ENCODE peak calls at places on chromosome 13, in four cellular contexts. One of them, this sample, is unnamed.
A peak's percentile ranks its signal among the peaks of the same experiment; 100 is the strongest.

GRCh38 chr13:27006519-27007161 is 165.0 kb downstream of the USP12 start:
- DNase-seq in stimulated activated CD4-positive, alpha-beta T cell treated with anti-CD3 and anti-CD28 coated beads, Interleukin-1b, Interleukin-23, amount 100 ng/mL, for 1 hour: no peak
- DNase-seq in hypothalamus: no peak
- DNase-seq in tibial artery: no peak
- DNase-seq in this sample: peak; percentile 11

GRCh38 chr13:77574076-77574475 is 38.6 kb downstream of the SCEL start:
- DNase-seq in tibial artery: no peak
- DNase-seq in stimulated activated CD4-positive, alpha-beta T cell treated with anti-CD3 and anti-CD28 coated beads, Interleukin-1b, Interleukin-23, amount 100 ng/mL, for 1 hour: no peak
- DNase-seq in hypothalamus: no peak
- DNase-seq in this sample: no peak

GRCh38 chr13:105063676-105064075 is 1471.8 kb downstream of the EFNB2 start:
- DNase-seq in stimulated activated CD4-positive, alpha-beta T cell treated with anti-CD3 and anti-CD28 coated beads, Interleukin-1b, Interleukin-23, amount 100 ng/mL, for 1 hour: no peak
- DNase-seq in hypothalamus: no peak
- DNase-seq in tibial artery: no peak
- DNase-seq in this sample: no peak

GRCh38 chr13:28037399-28037798 is 48.9 kb upstream of the URAD start:
- DNase-seq in stimulated activated CD4-positive, alpha-beta T cell treated with anti-CD3 and anti-CD28 coated beads, Interleukin-1b, Interleukin-23, amount 100 ng/mL, for 1 hour: no peak
- DNase-seq in tibial artery: no peak
- DNase-seq in hypothalamus: no peak
- DNase-seq in this sample: peak; percentile 47

GRCh38 chr13:113758651-113759524 is at the start of gene TMEM255B:
- DNase-seq in hypothalamus: peak; percentile 34
- DNase-seq in stimulated activated CD4-positive, alpha-beta T cell treated with anti-CD3 and anti-CD28 coated beads, Interleukin-1b, Interleukin-23, amount 100 ng/mL, for 1 hour: peak; percentile 24
- DNase-seq in tibial artery: peak; percentile 93
- DNase-seq in this sample: peak; percentile 65

GRCh38 chr13:54337526-54337925 is 1308.9 kb downstream of the OLFM4 start:
- DNase-seq in stimulated activated CD4-positive, alpha-beta T cell treated with anti-CD3 and anti-CD28 coated beads, Interleukin-1b, Interleukin-23, amount 100 ng/mL, for 1 hour: no peak
- DNase-seq in hypothalamus: no peak
- DNase-seq in tibial artery: no peak
- DNase-seq in this sample: no peak

GRCh38 chr13:57829496-57829895 is 198.0 kb downstream of the PCDH17 start:
- DNase-seq in hypothalamus: no peak
- DNase-seq in tibial artery: no peak
- DNase-seq in stimulated activated CD4-positive, alpha-beta T cell treated with anti-CD3 and anti-CD28 coated beads, Interleukin-1b, Interleukin-23, amount 100 ng/mL, for 1 hour: no peak
- DNase-seq in this sample: no peak

GRCh38 chr13:43397110-43397509 is 373.7 kb downstream of the DNAJC15 start:
- DNase-seq in hypothalamus: no peak
- DNase-seq in tibial artery: no peak
- DNase-seq in stimulated activated CD4-positive, alpha-beta T cell treated with anti-CD3 and anti-CD28 coated beads, Interleukin-1b, Interleukin-23, amount 100 ng/mL, for 1 hour: no peak
- DNase-seq in this sample: no peak

GRCh38 chr13:97222934-97223710 is 989 bp downstream of the MBNL2 start:
- DNase-seq in stimulated activated CD4-positive, alpha-beta T cell treated with anti-CD3 and anti-CD28 coated beads, Interleukin-1b, Interleukin-23, amount 100 ng/mL, for 1 hour: no peak
- DNase-seq in hypothalamus: no peak
- DNase-seq in tibial artery: no peak
- DNase-seq in this sample: no peak

GRCh38 chr13:23692816-23693215 is 122.6 kb downstream of the TNFRSF19 start:
- DNase-seq in tibial artery: no peak
- DNase-seq in hypothalamus: no peak
- DNase-seq in stimulated activated CD4-positive, alpha-beta T cell treated with anti-CD3 and anti-CD28 coated beads, Interleukin-1b, Interleukin-23, amount 100 ng/mL, for 1 hour: no peak
- DNase-seq in this sample: no peak

GRCh38 chr13:29847501-29847983 is 2.9 kb downstream of the UBL3 start:
- DNase-seq in stimulated activated CD4-positive, alpha-beta T cell treated with anti-CD3 and anti-CD28 coated beads, Interleukin-1b, Interleukin-23, amount 100 ng/mL, for 1 hour: no peak
- DNase-seq in hypothalamus: no peak
- DNase-seq in tibial artery: no peak
- DNase-seq in this sample: peak; percentile 62

GRCh38 chr13:97388385-97388784 is 45.6 kb upstream of the RAP2A start:
- DNase-seq in stimulated activated CD4-positive, alpha-beta T cell treated with anti-CD3 and anti-CD28 coated beads, Interleukin-1b, Interleukin-23, amount 100 ng/mL, for 1 hour: no peak
- DNase-seq in tibial artery: no peak
- DNase-seq in hypothalamus: no peak
- DNase-seq in this sample: no peak

GRCh38 chr13:80679423-80679822 is 338.5 kb upstream of the SPRY2 start:
- DNase-seq in hypothalamus: no peak
- DNase-seq in tibial artery: no peak
- DNase-seq in stimulated activated CD4-positive, alpha-beta T cell treated with anti-CD3 and anti-CD28 coated beads, Interleukin-1b, Interleukin-23, amount 100 ng/mL, for 1 hour: no peak
- DNase-seq in this sample: no peak

GRCh38 chr13:76292726-76293125 is 593.5 kb downstream of the KCTD12 start:
- DNase-seq in tibial artery: no peak
- DNase-seq in hypothalamus: no peak
- DNase-seq in stimulated activated CD4-positive, alpha-beta T cell treated with anti-CD3 and anti-CD28 coated beads, Interleukin-1b, Interleukin-23, amount 100 ng/mL, for 1 hour: no peak
- DNase-seq in this sample: no peak

GRCh38 chr13:45416521-45417125 is 1.6 kb downstream of the SLC25A30 start:
- DNase-seq in stimulated activated CD4-positive, alpha-beta T cell treated with anti-CD3 and anti-CD28 coated beads, Interleukin-1b, Interleukin-23, amount 100 ng/mL, for 1 hour: no peak
- DNase-seq in hypothalamus: no peak
- DNase-seq in tibial artery: no peak
- DNase-seq in this sample: no peak

GRCh38 chr13:112172641-112173171 is 105.8 kb downstream of the SOX1 start:
- DNase-seq in hypothalamus: no peak
- DNase-seq in tibial artery: no peak
- DNase-seq in stimulated activated CD4-positive, alpha-beta T cell treated with anti-CD3 and anti-CD28 coated beads, Interleukin-1b, Interleukin-23, amount 100 ng/mL, for 1 hour: no peak
- DNase-seq in this sample: no peak

GRCh38 chr13:19633340-19634128 is at the start of gene MPHOSPH8:
- DNase-seq in tibial artery: peak; percentile 97
- DNase-seq in stimulated activated CD4-positive, alpha-beta T cell treated with anti-CD3 and anti-CD28 coated beads, Interleukin-1b, Interleukin-23, amount 100 ng/mL, for 1 hour: peak; percentile 87
- DNase-seq in hypothalamus: peak; percentile 75
- DNase-seq in this sample: peak; percentile 95

GRCh38 chr13:23443110-23443509 is 9.6 kb upstream of the SACS start:
- DNase-seq in tibial artery: no peak
- DNase-seq in stimulated activated CD4-positive, alpha-beta T cell treated with anti-CD3 and anti-CD28 coated beads, Interleukin-1b, Interleukin-23, amount 100 ng/mL, for 1 hour: no peak
- DNase-seq in hypothalamus: no peak
- DNase-seq in this sample: no peak

GRCh38 chr13:20090349-20090748 is 70.5 kb downstream of the GJA3 start:
- DNase-seq in tibial artery: no peak
- DNase-seq in hypothalamus: no peak
- DNase-seq in stimulated activated CD4-positive, alpha-beta T cell treated with anti-CD3 and anti-CD28 coated beads, Interleukin-1b, Interleukin-23, amount 100 ng/mL, for 1 hour: no peak
- DNase-seq in this sample: no peak

GRCh38 chr13:21147827-21148226 is 28.5 kb downstream of the SKA3 start:
- DNase-seq in stimulated activated CD4-positive, alpha-beta T cell treated with anti-CD3 and anti-CD28 coated beads, Interleukin-1b, Interleukin-23, amount 100 ng/mL, for 1 hour: no peak
- DNase-seq in tibial artery: no peak
- DNase-seq in hypothalamus: no peak
- DNase-seq in this sample: no peak

GRCh38 chr13:75480691-75481175 is 1.2 kb downstream of the TBC1D4 start:
- DNase-seq in hypothalamus: peak; percentile 21
- DNase-seq in tibial artery: peak; percentile 68
- DNase-seq in stimulated activated CD4-positive, alpha-beta T cell treated with anti-CD3 and anti-CD28 coated beads, Interleukin-1b, Interleukin-23, amount 100 ng/mL, for 1 hour: no peak
- DNase-seq in this sample: peak; percentile 86

GRCh38 chr13:48730971-48731658 is 77.4 kb downstream of the CYSLTR2 start:
- DNase-seq in hypothalamus: no peak
- DNase-seq in tibial artery: no peak
- DNase-seq in stimulated activated CD4-positive, alpha-beta T cell treated with anti-CD3 and anti-CD28 coated beads, Interleukin-1b, Interleukin-23, amount 100 ng/mL, for 1 hour: no peak
- DNase-seq in this sample: peak; percentile 73

GRCh38 chr13:27288397-27288796 is 17.8 kb downstream of the RASL11A start:
- DNase-seq in tibial artery: no peak
- DNase-seq in hypothalamus: no peak
- DNase-seq in stimulated activated CD4-positive, alpha-beta T cell treated with anti-CD3 and anti-CD28 coated beads, Interleukin-1b, Interleukin-23, amount 100 ng/mL, for 1 hour: no peak
- DNase-seq in this sample: no peak

GRCh38 chr13:110676511-110677204 is 29.3 kb downstream of the CARS2 start:
- DNase-seq in tibial artery: no peak
- DNase-seq in stimulated activated CD4-positive, alpha-beta T cell treated with anti-CD3 and anti-CD28 coated beads, Interleukin-1b, Interleukin-23, amount 100 ng/mL, for 1 hour: no peak
- DNase-seq in hypothalamus: no peak
- DNase-seq in this sample: no peak

GRCh38 chr13:81017525-81018152 is 676.7 kb upstream of the SPRY2 start:
- DNase-seq in stimulated activated CD4-positive, alpha-beta T cell treated with anti-CD3 and anti-CD28 coated beads, Interleukin-1b, Interleukin-23, amount 100 ng/mL, for 1 hour: no peak
- DNase-seq in hypothalamus: no peak
- DNase-seq in tibial artery: no peak
- DNase-seq in this sample: peak; percentile 12

GRCh38 chr13:92221916-92222315 is 823.5 kb downstream of the GPC5 start:
- DNase-seq in hypothalamus: no peak
- DNase-seq in stimulated activated CD4-positive, alpha-beta T cell treated with anti-CD3 and anti-CD28 coated beads, Interleukin-1b, Interleukin-23, amount 100 ng/mL, for 1 hour: no peak
- DNase-seq in tibial artery: no peak
- DNase-seq in this sample: no peak

GRCh38 chr13:78830508-78830907 is 171.6 kb upstream of the OBI1 start:
- DNase-seq in hypothalamus: no peak
- DNase-seq in stimulated activated CD4-positive, alpha-beta T cell treated with anti-CD3 and anti-CD28 coated beads, Interleukin-1b, Interleukin-23, amount 100 ng/mL, for 1 hour: no peak
- DNase-seq in tibial artery: no peak
- DNase-seq in this sample: no peak

GRCh38 chr13:37870895-37871550 is 1.5 kb upstream of the TRPC4 start:
- DNase-seq in tibial artery: no peak
- DNase-seq in hypothalamus: no peak
- DNase-seq in stimulated activated CD4-positive, alpha-beta T cell treated with anti-CD3 and anti-CD28 coated beads, Interleukin-1b, Interleukin-23, amount 100 ng/mL, for 1 hour: no peak
- DNase-seq in this sample: peak; percentile 39

GRCh38 chr13:54611400-54611799 is 1582.8 kb downstream of the OLFM4 start:
- DNase-seq in tibial artery: no peak
- DNase-seq in hypothalamus: no peak
- DNase-seq in stimulated activated CD4-positive, alpha-beta T cell treated with anti-CD3 and anti-CD28 coated beads, Interleukin-1b, Interleukin-23, amount 100 ng/mL, for 1 hour: no peak
- DNase-seq in this sample: no peak

GRCh38 chr13:63209330-63210017 is 1793.8 kb upstream of the PCDH20 start:
- DNase-seq in hypothalamus: no peak
- DNase-seq in stimulated activated CD4-positive, alpha-beta T cell treated with anti-CD3 and anti-CD28 coated beads, Interleukin-1b, Interleukin-23, amount 100 ng/mL, for 1 hour: no peak
- DNase-seq in tibial artery: no peak
- DNase-seq in this sample: no peak

GRCh38 chr13:109816979-109817275 is 30.5 kb upstream of the IRS2 start:
- DNase-seq in tibial artery: no peak
- DNase-seq in stimulated activated CD4-positive, alpha-beta T cell treated with anti-CD3 and anti-CD28 coated beads, Interleukin-1b, Interleukin-23, amount 100 ng/mL, for 1 hour: no peak
- DNase-seq in hypothalamus: no peak
- DNase-seq in this sample: no peak

GRCh38 chr13:37681295-37682032 is 82.9 kb upstream of the POSTN start:
- DNase-seq in stimulated activated CD4-positive, alpha-beta T cell treated with anti-CD3 and anti-CD28 coated beads, Interleukin-1b, Interleukin-23, amount 100 ng/mL, for 1 hour: no peak
- DNase-seq in tibial artery: no peak
- DNase-seq in hypothalamus: no peak
- DNase-seq in this sample: no peak

GRCh38 chr13:19680751-19681150 is 47.3 kb downstream of the MPHOSPH8 start:
- DNase-seq in stimulated activated CD4-positive, alpha-beta T cell treated with anti-CD3 and anti-CD28 coated beads, Interleukin-1b, Interleukin-23, amount 100 ng/mL, for 1 hour: no peak
- DNase-seq in tibial artery: no peak
- DNase-seq in hypothalamus: no peak
- DNase-seq in this sample: no peak

GRCh38 chr13:25677956-25678355 is 306.2 kb downstream of the ATP8A2 start:
- DNase-seq in stimulated activated CD4-positive, alpha-beta T cell treated with anti-CD3 and anti-CD28 coated beads, Interleukin-1b, Interleukin-23, amount 100 ng/mL, for 1 hour: no peak
- DNase-seq in tibial artery: no peak
- DNase-seq in hypothalamus: no peak
- DNase-seq in this sample: no peak

GRCh38 chr13:41802684-41803554 is 158.0 kb downstream of the VWA8 start:
- DNase-seq in tibial artery: no peak
- DNase-seq in stimulated activated CD4-positive, alpha-beta T cell treated with anti-CD3 and anti-CD28 coated beads, Interleukin-1b, Interleukin-23, amount 100 ng/mL, for 1 hour: no peak
- DNase-seq in hypothalamus: no peak
- DNase-seq in this sample: peak; percentile 89

GRCh38 chr13:37984357-37984756 is 114.8 kb upstream of the TRPC4 start:
- DNase-seq in tibial artery: no peak
- DNase-seq in hypothalamus: no peak
- DNase-seq in stimulated activated CD4-positive, alpha-beta T cell treated with anti-CD3 and anti-CD28 coated beads, Interleukin-1b, Interleukin-23, amount 100 ng/mL, for 1 hour: no peak
- DNase-seq in this sample: no peak

GRCh38 chr13:78595458-78595818 is 7.9 kb downstream of the POU4F1 start:
- DNase-seq in hypothalamus: no peak
- DNase-seq in tibial artery: no peak
- DNase-seq in stimulated activated CD4-positive, alpha-beta T cell treated with anti-CD3 and anti-CD28 coated beads, Interleukin-1b, Interleukin-23, amount 100 ng/mL, for 1 hour: no peak
- DNase-seq in this sample: no peak

GRCh38 chr13:109243311-109243951 is 543.0 kb downstream of the IRS2 start:
- DNase-seq in tibial artery: no peak
- DNase-seq in hypothalamus: no peak
- DNase-seq in stimulated activated CD4-positive, alpha-beta T cell treated with anti-CD3 and anti-CD28 coated beads, Interleukin-1b, Interleukin-23, amount 100 ng/mL, for 1 hour: no peak
- DNase-seq in this sample: peak; percentile 96

This sample was measured in mammary epithelial cell.